ENCODE peak calls at places on chromosomes 7 and 10, in eight cellular contexts. C is activated T-cell treated with anti-CD3 and anti-CD28 coated beads for 1 hour, X is NCI-H345, J is choroid plexus epithelial cell, M is fibroblast of pulmonary artery, H is body of pancreas, Z is globus pallidus, U is iPS DF 19.7. G is an unnamed sample.
A peak's percentile ranks its signal among the peaks of the same experiment; 100 is the strongest.

GRCh38 chr10:68231106-68231901 is 609 bp downstream of the ATOH7 start:
- DNase-seq in C (peak; percentile 1), X (peak; percentile 64), J (peak; percentile 62), M (peak; percentile 60), H (peak; percentile 63), Z (peak; percentile 75), U (no peak), G (peak; percentile 37)

GRCh38 chr10:61406282-61406681 is 46.9 kb downstream of the TMEM26 start:
- DNase-seq in C (no peak), X (no peak), J (no peak), M (no peak), H (no peak), Z (no peak), U (no peak), G (no peak)

GRCh38 chr7:66176914-66177313 is 28.2 kb upstream of the TPST1 start:
- DNase-seq in C (no peak), X (no peak), J (no peak), M (no peak), H (no peak), Z (no peak), U (no peak), G (no peak)

GRCh38 chr7:50308301-50309129 is 4.0 kb downstream of the IKZF1 start:
- DNase-seq in C (no peak), X (peak; percentile 84), J (no peak), M (no peak), H (no peak), Z (no peak), U (no peak), G (no peak)

GRCh38 chr10:129765664-129766550 is 198.2 kb downstream of the EBF3 start:
- DNase-seq in C (no peak), X (no peak), J (no peak), M (no peak), H (no peak), Z (no peak), U (no peak), G (no peak)

GRCh38 chr7:28037220-28038010 is 143.2 kb downstream of the JAZF1 start:
- DNase-seq in C (no peak), X (no peak), J (peak; percentile 93), M (peak; percentile 94), H (peak; percentile 13), Z (no peak), U (no peak), G (no peak)

GRCh38 chr7:48427671-48428070 is 256.4 kb downstream of the ABCA13 start:
- DNase-seq in C (no peak), X (no peak), J (no peak), M (no peak), H (no peak), Z (no peak), U (no peak), G (no peak)

GRCh38 chr10:73095479-73096021 is 1.1 kb downstream of the P4HA1 start:
- DNase-seq in C (no peak), X (peak; percentile 35), J (peak; percentile 91), M (peak; percentile 88), H (peak; percentile 58), Z (peak; percentile 72), U (no peak), G (peak; percentile 27)

GRCh38 chr7:33666526-33666925 is 238.8 kb upstream of the BMPER start:
- DNase-seq in C (no peak), X (no peak), J (no peak), M (no peak), H (no peak), Z (no peak), U (no peak), G (no peak)

GRCh38 chr7:29194594-29195417 is at the start of gene CHN2:
- DNase-seq in C (peak; percentile 19), X (peak; percentile 63), J (no peak), M (peak; percentile 21), H (peak; percentile 83), Z (peak; percentile 80), U (no peak), G (peak; percentile 19)

GRCh38 chr7:30989008-30989823 is 25.5 kb downstream of the GHRHR start:
- DNase-seq in C (no peak), X (no peak), J (no peak), M (no peak), H (no peak), Z (no peak), U (no peak), G (no peak)

GRCh38 chr7:128859232-128860157 is 3.2 kb upstream of the ATP6V1F start:
- DNase-seq in C (no peak), X (no peak), J (peak; percentile 32), M (no peak), H (no peak), Z (no peak), U (no peak), G (no peak)

GRCh38 chr7:100875356-100875751 is 451 bp downstream of the SRRT start:
- DNase-seq in C (no peak), X (peak; percentile 26), J (no peak), M (no peak), H (peak; percentile 47), Z (no peak), U (no peak), G (no peak)

GRCh38 chr7:831596-832291 is 532 bp upstream of the SUN1 start:
- DNase-seq in C (no peak), X (no peak), J (peak; percentile 93), M (peak; percentile 92), H (peak; percentile 57), Z (no peak), U (no peak), G (no peak)

GRCh38 chr7:123242467-123243097 is 42.8 kb upstream of the SLC13A1 start:
- DNase-seq in C (no peak), X (no peak), J (no peak), M (no peak), H (peak; percentile 5), Z (no peak), U (no peak), G (no peak)